ENCODE peak calls at places on chromosomes 3 and 15, in nine cellular contexts. One of them, this sample, is unnamed.

GRCh38 chr3:122777563-122777962 is 16.1 kb downstream of the HSPBAP1 start:
- DNase-seq in bronchial epithelial cell: no peak
- DNase-seq in AG09309: no peak
- DNase-seq in B cell: no peak
- DNase-seq in fibroblast of pulmonary artery: no peak
- DNase-seq in CD4-positive, alpha-beta T cell: no peak
- DNase-seq in breast epithelium: no peak
- DNase-seq in endothelial cell: no peak
- DNase-seq in cardiac muscle cell: no peak
- DNase-seq in this sample: no peak

GRCh38 chr3:160134964-160135363 is 90.3 kb upstream of the C3orf80 start:
- DNase-seq in bronchial epithelial cell: peak; percentile 51
- DNase-seq in AG09309: peak; percentile 78
- DNase-seq in B cell: no peak
- DNase-seq in fibroblast of pulmonary artery: peak; percentile 90
- DNase-seq in CD4-positive, alpha-beta T cell: no peak
- DNase-seq in breast epithelium: no peak
- DNase-seq in endothelial cell: no peak
- DNase-seq in cardiac muscle cell: no peak
- DNase-seq in this sample: no peak

GRCh38 chr3:16490062-16490641 is 23.3 kb downstream of the RFTN1 start:
- DNase-seq in bronchial epithelial cell: peak; percentile 29
- DNase-seq in AG09309: no peak
- DNase-seq in B cell: peak; percentile 6
- DNase-seq in fibroblast of pulmonary artery: no peak
- DNase-seq in CD4-positive, alpha-beta T cell: no peak
- DNase-seq in breast epithelium: no peak
- DNase-seq in endothelial cell: no peak
- DNase-seq in cardiac muscle cell: no peak
- DNase-seq in this sample: no peak

GRCh38 chr3:173933113-173933512 is 535.6 kb downstream of the NLGN1 start:
- DNase-seq in bronchial epithelial cell: no peak
- DNase-seq in AG09309: no peak
- DNase-seq in B cell: no peak
- DNase-seq in fibroblast of pulmonary artery: no peak
- DNase-seq in CD4-positive, alpha-beta T cell: no peak
- DNase-seq in breast epithelium: no peak
- DNase-seq in endothelial cell: no peak
- DNase-seq in cardiac muscle cell: no peak
- DNase-seq in this sample: no peak

GRCh38 chr15:92277776-92278175 is 115.9 kb upstream of the ST8SIA2 start:
- DNase-seq in bronchial epithelial cell: peak; percentile 19
- DNase-seq in AG09309: peak; percentile 2
- DNase-seq in B cell: no peak
- DNase-seq in fibroblast of pulmonary artery: no peak
- DNase-seq in CD4-positive, alpha-beta T cell: no peak
- DNase-seq in breast epithelium: no peak
- DNase-seq in endothelial cell: peak; percentile 28
- DNase-seq in cardiac muscle cell: peak; percentile 27
- DNase-seq in this sample: no peak

GRCh38 chr15:36370735-36371115 is 208.7 kb upstream of the CDIN1 start:
- DNase-seq in bronchial epithelial cell: peak; percentile 86
- DNase-seq in AG09309: peak; percentile 49
- DNase-seq in B cell: no peak
- DNase-seq in fibroblast of pulmonary artery: peak; percentile 67
- DNase-seq in CD4-positive, alpha-beta T cell: no peak
- DNase-seq in breast epithelium: no peak
- DNase-seq in endothelial cell: no peak
- DNase-seq in cardiac muscle cell: no peak
- DNase-seq in this sample: no peak

GRCh38 chr3:188947401-188947982 is 224.3 kb upstream of the TPRG1 start:
- DNase-seq in bronchial epithelial cell: peak; percentile 77
- DNase-seq in AG09309: no peak
- DNase-seq in B cell: no peak
- DNase-seq in fibroblast of pulmonary artery: peak; percentile 87
- DNase-seq in CD4-positive, alpha-beta T cell: no peak
- DNase-seq in breast epithelium: peak; percentile 83
- DNase-seq in endothelial cell: peak; percentile 70
- DNase-seq in cardiac muscle cell: peak; percentile 94
- DNase-seq in this sample: peak; percentile 67

GRCh38 chr3:126350502-126351085 is 6.6 kb downstream of the KLF15 start:
- DNase-seq in bronchial epithelial cell: no peak
- DNase-seq in AG09309: no peak
- DNase-seq in B cell: peak; percentile 31
- DNase-seq in fibroblast of pulmonary artery: no peak
- DNase-seq in CD4-positive, alpha-beta T cell: no peak
- DNase-seq in breast epithelium: no peak
- DNase-seq in endothelial cell: no peak
- DNase-seq in cardiac muscle cell: no peak
- DNase-seq in this sample: no peak

GRCh38 chr15:71385469-71385868 is 270.2 kb downstream of the THSD4 start:
- DNase-seq in bronchial epithelial cell: no peak
- DNase-seq in AG09309: no peak
- DNase-seq in B cell: no peak
- DNase-seq in fibroblast of pulmonary artery: no peak
- DNase-seq in CD4-positive, alpha-beta T cell: no peak
- DNase-seq in breast epithelium: no peak
- DNase-seq in endothelial cell: no peak
- DNase-seq in cardiac muscle cell: no peak
- DNase-seq in this sample: no peak

GRCh38 chr3:192710366-192710765 is 17.0 kb downstream of the FGF12 start:
- DNase-seq in bronchial epithelial cell: no peak
- DNase-seq in AG09309: no peak
- DNase-seq in B cell: no peak
- DNase-seq in fibroblast of pulmonary artery: no peak
- DNase-seq in CD4-positive, alpha-beta T cell: no peak
- DNase-seq in breast epithelium: no peak
- DNase-seq in endothelial cell: no peak
- DNase-seq in cardiac muscle cell: no peak
- DNase-seq in this sample: no peak

GRCh38 chr3:196726788-196727675 is 12.6 kb upstream of the PAK2 start:
- DNase-seq in bronchial epithelial cell: peak; percentile 73
- DNase-seq in AG09309: no peak
- DNase-seq in B cell: no peak
- DNase-seq in fibroblast of pulmonary artery: peak; percentile 25
- DNase-seq in CD4-positive, alpha-beta T cell: no peak
- DNase-seq in breast epithelium: no peak
- DNase-seq in endothelial cell: no peak
- DNase-seq in cardiac muscle cell: no peak
- DNase-seq in this sample: no peak

GRCh38 chr3:13851997-13852637 is 27.8 kb downstream of the WNT7A start:
- DNase-seq in bronchial epithelial cell: peak; percentile 79
- DNase-seq in AG09309: no peak
- DNase-seq in B cell: no peak
- DNase-seq in fibroblast of pulmonary artery: no peak
- DNase-seq in CD4-positive, alpha-beta T cell: no peak
- DNase-seq in breast epithelium: no peak
- DNase-seq in endothelial cell: no peak
- DNase-seq in cardiac muscle cell: no peak
- DNase-seq in this sample: no peak

GRCh38 chr3:45666729-45667440 is 22.3 kb upstream of the SACM1L start:
- DNase-seq in bronchial epithelial cell: no peak
- DNase-seq in AG09309: no peak
- DNase-seq in B cell: no peak
- DNase-seq in fibroblast of pulmonary artery: peak; percentile 55
- DNase-seq in CD4-positive, alpha-beta T cell: no peak
- DNase-seq in breast epithelium: no peak
- DNase-seq in endothelial cell: no peak
- DNase-seq in cardiac muscle cell: no peak
- DNase-seq in this sample: no peak

GRCh38 chr15:60390231-60390630 is 7.6 kb downstream of the ANXA2 start:
- DNase-seq in bronchial epithelial cell: peak; percentile 3
- DNase-seq in AG09309: no peak
- DNase-seq in B cell: no peak
- DNase-seq in fibroblast of pulmonary artery: no peak
- DNase-seq in CD4-positive, alpha-beta T cell: no peak
- DNase-seq in breast epithelium: no peak
- DNase-seq in endothelial cell: no peak
- DNase-seq in cardiac muscle cell: no peak
- DNase-seq in this sample: no peak

GRCh38 chr3:56988874-56989433 is 71.5 kb upstream of the SPATA12 start:
- DNase-seq in bronchial epithelial cell: peak; percentile 60
- DNase-seq in AG09309: no peak
- DNase-seq in B cell: peak; percentile 66
- DNase-seq in fibroblast of pulmonary artery: peak; percentile 92
- DNase-seq in CD4-positive, alpha-beta T cell: peak; percentile 49
- DNase-seq in breast epithelium: peak; percentile 81
- DNase-seq in endothelial cell: peak; percentile 77
- DNase-seq in cardiac muscle cell: peak; percentile 91
- DNase-seq in this sample: peak; percentile 65

DNA sequence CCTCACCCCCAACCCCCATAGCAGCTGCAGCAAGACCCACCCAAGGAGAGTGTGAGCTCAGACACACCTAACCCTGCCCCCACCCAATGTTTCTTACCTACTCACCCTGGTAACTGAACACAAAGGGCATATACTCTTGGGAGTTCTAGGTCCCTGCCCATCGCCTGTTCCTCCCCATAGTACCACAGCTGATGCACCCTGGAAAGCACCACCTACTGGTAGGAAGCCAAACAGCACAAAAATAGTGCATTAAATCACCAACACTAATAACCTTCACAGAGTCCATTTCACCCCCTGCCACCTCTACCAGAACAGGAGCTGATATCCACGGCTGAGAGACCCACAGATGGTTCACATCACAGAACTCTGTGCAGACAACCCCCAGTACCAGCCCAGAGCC is 245.2 kb downstream of the EFHB start:
- DNase-seq in bronchial epithelial cell: no peak
- DNase-seq in AG09309: no peak
- DNase-seq in B cell: no peak
- DNase-seq in fibroblast of pulmonary artery: no peak
- DNase-seq in CD4-positive, alpha-beta T cell: no peak
- DNase-seq in breast epithelium: no peak
- DNase-seq in endothelial cell: no peak
- DNase-seq in cardiac muscle cell: no peak
- DNase-seq in this sample: no peak
- TF ChIP-seq CTCF in bronchial epithelial cell: no peak
- TF ChIP-seq CTCF in AG09309: no peak
- TF ChIP-seq CTCF in B cell: no peak
- TF ChIP-seq CTCF in fibroblast of pulmonary artery: no peak
- TF ChIP-seq CTCF in CD4-positive, alpha-beta T cell: no peak
- TF ChIP-seq CTCF in breast epithelium: no peak
- TF ChIP-seq CTCF in endothelial cell: no peak
- TF ChIP-seq CTCF in cardiac muscle cell: no peak
- TF ChIP-seq CTCF in this sample: no peak

GRCh38 chr3:81087607-81088006 is 673.8 kb downstream of the GBE1 start:
- DNase-seq in bronchial epithelial cell: no peak
- DNase-seq in AG09309: no peak
- DNase-seq in B cell: no peak
- DNase-seq in fibroblast of pulmonary artery: no peak
- DNase-seq in CD4-positive, alpha-beta T cell: no peak
- DNase-seq in breast epithelium: no peak
- DNase-seq in endothelial cell: no peak
- DNase-seq in cardiac muscle cell: no peak
- DNase-seq in this sample: no peak

GRCh38 chr3:81080608-81081007 is 680.8 kb downstream of the GBE1 start:
- DNase-seq in bronchial epithelial cell: no peak
- DNase-seq in AG09309: no peak
- DNase-seq in B cell: no peak
- DNase-seq in fibroblast of pulmonary artery: no peak
- DNase-seq in CD4-positive, alpha-beta T cell: no peak
- DNase-seq in breast epithelium: no peak
- DNase-seq in endothelial cell: no peak
- DNase-seq in cardiac muscle cell: peak; percentile 3
- DNase-seq in this sample: no peak

DNA sequence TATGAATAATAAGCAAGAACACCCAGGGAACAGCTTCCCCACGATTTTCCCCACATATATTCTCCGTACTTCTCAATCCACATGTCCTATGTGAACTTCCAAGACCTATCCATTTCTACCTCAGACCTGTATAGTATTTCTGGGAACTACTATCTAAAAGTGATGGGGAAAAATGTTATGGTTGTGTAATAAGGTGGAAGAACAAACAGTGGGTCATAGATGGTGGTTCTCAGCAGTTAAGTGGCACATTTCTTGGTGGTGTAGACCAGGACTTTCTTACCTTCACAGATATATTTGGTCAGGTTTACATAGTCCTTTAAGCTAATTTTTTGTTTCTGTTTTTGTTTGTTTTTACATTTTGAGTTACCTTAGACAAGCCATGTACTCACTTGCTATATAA is 675.1 kb downstream of the GBE1 start:
- DNase-seq in bronchial epithelial cell: no peak
- DNase-seq in AG09309: no peak
- DNase-seq in B cell: no peak
- DNase-seq in fibroblast of pulmonary artery: no peak
- DNase-seq in CD4-positive, alpha-beta T cell: no peak
- DNase-seq in breast epithelium: no peak
- DNase-seq in endothelial cell: no peak
- DNase-seq in cardiac muscle cell: no peak
- DNase-seq in this sample: no peak
- TF ChIP-seq CTCF in bronchial epithelial cell: no peak
- TF ChIP-seq CTCF in AG09309: no peak
- TF ChIP-seq CTCF in B cell: no peak
- TF ChIP-seq CTCF in fibroblast of pulmonary artery: no peak
- TF ChIP-seq CTCF in CD4-positive, alpha-beta T cell: no peak
- TF ChIP-seq CTCF in breast epithelium: no peak
- TF ChIP-seq CTCF in endothelial cell: no peak
- TF ChIP-seq CTCF in cardiac muscle cell: no peak
- TF ChIP-seq CTCF in this sample: no peak

GRCh38 chr3:155370198-155370597 is 76.7 kb upstream of the STRIT1 start:
- DNase-seq in bronchial epithelial cell: no peak
- DNase-seq in AG09309: no peak
- DNase-seq in B cell: no peak
- DNase-seq in fibroblast of pulmonary artery: no peak
- DNase-seq in CD4-positive, alpha-beta T cell: no peak
- DNase-seq in breast epithelium: no peak
- DNase-seq in endothelial cell: no peak
- DNase-seq in cardiac muscle cell: no peak
- DNase-seq in this sample: no peak
- TF ChIP-seq CTCF in bronchial epithelial cell: no peak
- TF ChIP-seq CTCF in AG09309: no peak
- TF ChIP-seq CTCF in B cell: no peak
- TF ChIP-seq CTCF in fibroblast of pulmonary artery: no peak
- TF ChIP-seq CTCF in CD4-positive, alpha-beta T cell: no peak
- TF ChIP-seq CTCF in breast epithelium: no peak
- TF ChIP-seq CTCF in endothelial cell: no peak
- TF ChIP-seq CTCF in cardiac muscle cell: no peak
- TF ChIP-seq CTCF in this sample: no peak

DNA sequence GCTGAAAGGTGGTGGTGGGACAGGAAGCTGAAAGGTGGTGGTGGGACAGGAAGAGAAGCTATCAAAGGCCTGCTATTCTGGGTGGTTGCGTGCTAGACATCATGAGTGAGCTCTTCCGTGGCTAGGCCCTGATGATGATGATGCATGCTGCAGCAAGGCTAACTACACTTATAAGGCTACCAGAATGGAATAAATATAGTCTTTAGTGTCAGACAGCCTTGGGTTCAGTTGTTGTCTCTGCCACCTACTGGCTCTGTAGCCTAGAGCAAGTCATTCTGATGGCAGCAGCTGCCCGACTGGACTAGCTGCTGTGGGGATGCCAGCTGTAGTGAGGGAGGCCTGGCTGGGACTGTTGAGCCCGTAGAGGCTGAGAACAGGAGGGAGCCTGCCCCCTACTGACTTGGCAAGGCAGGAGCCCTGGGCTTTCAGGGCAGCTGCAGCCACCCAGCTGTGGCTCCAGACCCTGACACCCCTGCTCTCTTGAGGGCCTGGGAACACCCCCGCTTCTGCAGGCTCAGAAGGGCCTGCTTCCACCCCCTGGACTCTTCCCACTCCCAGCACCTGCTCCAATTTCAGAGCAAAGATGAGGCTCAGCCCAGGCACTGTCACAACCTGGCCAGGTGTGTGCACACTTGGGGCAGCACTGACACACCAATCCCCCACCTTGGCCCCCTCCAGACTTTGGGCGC is 21.4 kb upstream of the ZBED2 start:
- DNase-seq in bronchial epithelial cell: peak; percentile 44
- DNase-seq in AG09309: no peak
- DNase-seq in B cell: peak; percentile 43
- DNase-seq in fibroblast of pulmonary artery: no peak
- DNase-seq in CD4-positive, alpha-beta T cell: peak; percentile 71
- DNase-seq in breast epithelium: no peak
- DNase-seq in endothelial cell: no peak
- DNase-seq in cardiac muscle cell: no peak
- DNase-seq in this sample: no peak
- TF ChIP-seq CTCF in bronchial epithelial cell: peak; percentile 56
- TF ChIP-seq CTCF in AG09309: peak; percentile 38
- TF ChIP-seq CTCF in B cell: peak; percentile 8
- TF ChIP-seq CTCF in fibroblast of pulmonary artery: no peak
- TF ChIP-seq CTCF in CD4-positive, alpha-beta T cell: peak; percentile 31
- TF ChIP-seq CTCF in breast epithelium: no peak
- TF ChIP-seq CTCF in endothelial cell: no peak
- TF ChIP-seq CTCF in cardiac muscle cell: no peak
- TF ChIP-seq CTCF in this sample: no peak

This sample was measured in progenitor cell of endocrine pancreas.